ENCODE peak calls at places on chromosomes 12 and 14, in six cellular contexts. L, H, A, U, N and B are unnamed samples.

GRCh38 chr12:3122841-3123678 is 45.9 kb downstream of the TSPAN9 start:
- DNase-seq in L (no peak), H (peak), A (no peak), U (peak), N (peak), B (peak)

GRCh38 chr12:121181181-121181580 is 28.7 kb upstream of the P2RX4 start:
- DNase-seq in L (no peak), H (no peak), A (no peak), U (peak), N (no peak), B (no peak)

GRCh38 chr12:19036673-19037357 is 92.7 kb upstream of the PLEKHA5 start:
- DNase-seq in L (no peak), H (no peak), A (no peak), U (no peak), N (no peak), B (no peak)

GRCh38 chr12:13375583-13376413 is 179.3 kb downstream of the EMP1 start:
- DNase-seq in L (no peak), H (no peak), A (no peak), U (no peak), N (no peak), B (no peak)

GRCh38 chr12:47166365-47166764 is 86.6 kb upstream of the AMIGO2 start:
- DNase-seq in L (no peak), H (no peak), A (no peak), U (no peak), N (no peak), B (no peak)

GRCh38 chr12:91335724-91336123 is 153.1 kb upstream of the DCN start:
- DNase-seq in L (no peak), H (no peak), A (no peak), U (peak), N (no peak), B (no peak)

GRCh38 chr12:108582981-108583770 is 14.7 kb downstream of the TMEM119 start:
- DNase-seq in L (no peak), H (no peak), A (no peak), U (no peak), N (no peak), B (no peak)

GRCh38 chr12:122862872-122863701 is 27.8 kb downstream of the HIP1R start:
- DNase-seq in L (peak), H (no peak), A (no peak), U (no peak), N (no peak), B (peak)

GRCh38 chr14:34169561-34169960 is 218.7 kb upstream of the EGLN3 start:
- DNase-seq in L (no peak), H (no peak), A (no peak), U (no peak), N (no peak), B (no peak)

GRCh38 chr12:97716356-97716755 is 253.8 kb downstream of the RMST start:
- DNase-seq in L (no peak), H (peak), A (peak), U (no peak), N (no peak), B (peak)